ENCODE peak calls at places on chromosomes 3 and 15, in five cellular contexts. One of them, this sample, is unnamed.

GRCh38 chr3:120648290-120648689 is 33.7 kb downstream of the HGD start:
- DNase-seq in progenitor cell of endocrine pancreas: no peak
- DNase-seq in H9: no peak
- DNase-seq in fibroblast of pulmonary artery: no peak
- DNase-seq in endothelial cell: no peak
- DNase-seq in this sample: no peak

GRCh38 chr3:158057666-158058065 is 48.6 kb downstream of the SHOX2 start:
- DNase-seq in H9: no peak
- DNase-seq in endothelial cell: no peak
- DNase-seq in progenitor cell of endocrine pancreas: no peak
- DNase-seq in fibroblast of pulmonary artery: no peak
- DNase-seq in this sample: peak

GRCh38 chr3:9955067-9955502 is 2.9 kb upstream of the PRRT3 start:
- DNase-seq in fibroblast of pulmonary artery: peak
- DNase-seq in H9: peak
- DNase-seq in progenitor cell of endocrine pancreas: no peak
- DNase-seq in endothelial cell: no peak
- DNase-seq in this sample: no peak

GRCh38 chr15:87500240-87500639 is 756.3 kb downstream of the NTRK3 start:
- DNase-seq in endothelial cell: no peak
- DNase-seq in progenitor cell of endocrine pancreas: no peak
- DNase-seq in fibroblast of pulmonary artery: no peak
- DNase-seq in H9: peak
- DNase-seq in this sample: no peak

GRCh38 chr3:183508818-183509217 is 46.7 kb downstream of the KLHL6 start:
- DNase-seq in endothelial cell: no peak
- DNase-seq in H9: no peak
- DNase-seq in fibroblast of pulmonary artery: no peak
- DNase-seq in progenitor cell of endocrine pancreas: no peak
- DNase-seq in this sample: no peak

GRCh38 chr3:54122802-54123537 is 618 bp downstream of the CACNA2D3 start:
- DNase-seq in endothelial cell: no peak
- DNase-seq in H9: no peak
- DNase-seq in fibroblast of pulmonary artery: peak
- DNase-seq in progenitor cell of endocrine pancreas: no peak
- DNase-seq in this sample: no peak

GRCh38 chr3:64417816-64418215 is 192.6 kb upstream of the PRICKLE2 start:
- DNase-seq in progenitor cell of endocrine pancreas: no peak
- DNase-seq in endothelial cell: no peak
- DNase-seq in H9: no peak
- DNase-seq in fibroblast of pulmonary artery: peak
- DNase-seq in this sample: peak

GRCh38 chr15:84598993-84599392 is 1.8 kb upstream of the ZSCAN2 start:
- DNase-seq in fibroblast of pulmonary artery: peak
- DNase-seq in endothelial cell: peak
- DNase-seq in H9: peak
- DNase-seq in progenitor cell of endocrine pancreas: no peak
- DNase-seq in this sample: peak

GRCh38 chr15:35514759-35515158 is 31.2 kb downstream of the DPH6 start:
- DNase-seq in H9: no peak
- DNase-seq in endothelial cell: no peak
- DNase-seq in progenitor cell of endocrine pancreas: no peak
- DNase-seq in fibroblast of pulmonary artery: peak
- DNase-seq in this sample: no peak

GRCh38 chr15:37106490-37107001 is 6.2 kb upstream of the MEIS2 start:
- DNase-seq in H9: peak
- DNase-seq in endothelial cell: peak
- DNase-seq in progenitor cell of endocrine pancreas: no peak
- DNase-seq in fibroblast of pulmonary artery: peak
- DNase-seq in this sample: no peak
- TF ChIP-seq CTCF in H9: peak
- TF ChIP-seq CTCF in endothelial cell: peak
- TF ChIP-seq CTCF in progenitor cell of endocrine pancreas: peak
- TF ChIP-seq CTCF in fibroblast of pulmonary artery: peak
- TF ChIP-seq CTCF in this sample: no peak

DNA sequence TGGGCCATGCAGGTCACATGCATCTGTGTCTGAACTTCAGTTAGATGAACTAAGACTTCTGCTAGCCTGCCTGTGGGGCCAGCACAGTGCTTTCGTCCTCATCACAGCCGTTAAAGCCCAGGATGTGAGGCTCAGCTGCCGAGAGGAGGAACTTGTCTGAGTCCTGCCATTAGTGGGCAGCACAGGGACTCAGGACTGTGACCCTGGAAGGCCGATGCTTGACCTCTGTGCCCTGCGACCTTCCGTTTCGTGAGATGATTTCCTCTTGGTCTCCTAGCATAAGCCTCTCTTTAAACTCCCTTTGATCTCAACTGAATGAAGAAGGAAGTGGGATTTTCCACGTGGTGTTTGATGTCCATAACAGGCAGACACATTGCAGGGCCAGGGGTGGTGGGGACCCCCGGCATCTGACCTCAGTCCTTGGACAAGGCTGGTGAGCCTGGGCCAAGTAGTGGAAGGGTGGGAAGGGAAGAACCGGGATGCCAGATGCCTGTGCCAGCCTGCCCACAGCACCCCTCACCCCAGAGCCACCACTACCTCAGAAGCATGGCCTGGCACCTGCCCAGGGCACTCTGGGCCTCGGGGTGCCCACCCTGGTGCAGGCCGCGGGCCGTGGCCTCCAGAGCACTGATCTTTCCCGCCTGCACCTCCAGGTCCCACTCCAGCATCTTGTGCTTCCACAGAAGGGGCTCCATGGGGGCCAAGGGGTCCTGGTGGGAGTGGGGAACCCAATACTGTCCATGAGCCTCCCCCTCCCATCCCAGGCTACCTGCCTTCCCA is 21.6 kb downstream of the PLA2G4B start:
- DNase-seq in H9: no peak
- DNase-seq in progenitor cell of endocrine pancreas: no peak
- DNase-seq in fibroblast of pulmonary artery: no peak
- DNase-seq in endothelial cell: no peak
- DNase-seq in this sample: no peak
- TF ChIP-seq CTCF in H9: peak
- TF ChIP-seq CTCF in progenitor cell of endocrine pancreas: no peak
- TF ChIP-seq CTCF in fibroblast of pulmonary artery: peak
- TF ChIP-seq CTCF in endothelial cell: no peak
- TF ChIP-seq CTCF in this sample: no peak

DNA sequence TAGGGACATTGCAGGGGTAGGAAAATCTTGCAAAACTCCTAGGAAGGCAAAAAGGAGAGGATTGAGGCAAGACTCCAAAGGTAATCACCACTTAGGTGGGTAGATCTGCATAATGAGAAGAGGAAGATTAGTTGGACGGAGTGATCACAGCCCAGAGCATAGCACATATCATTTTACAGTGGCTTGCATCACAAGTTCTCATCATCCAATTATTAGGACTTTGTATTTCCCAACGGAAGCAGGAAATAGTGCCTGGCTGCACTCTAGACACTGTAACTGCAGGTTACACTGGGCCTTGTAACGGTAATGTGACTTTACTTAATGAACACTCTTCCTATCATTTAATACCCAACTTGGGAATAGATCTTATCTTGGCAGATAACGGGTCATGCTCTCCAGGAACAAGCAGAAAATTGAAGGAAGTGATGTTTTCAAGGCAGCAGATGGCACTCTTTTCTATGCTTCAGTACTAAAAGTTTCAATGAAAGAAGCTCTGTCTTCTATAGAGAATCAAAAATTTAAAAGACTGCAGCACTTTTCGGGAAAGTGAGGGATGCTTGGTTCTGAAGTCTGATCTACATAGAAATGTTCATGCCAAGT is 101.9 kb upstream of the KCNMB2 start:
- DNase-seq in fibroblast of pulmonary artery: peak
- DNase-seq in H9: no peak
- DNase-seq in progenitor cell of endocrine pancreas: no peak
- DNase-seq in endothelial cell: no peak
- DNase-seq in this sample: peak
- TF ChIP-seq CTCF in fibroblast of pulmonary artery: peak
- TF ChIP-seq CTCF in H9: peak
- TF ChIP-seq CTCF in progenitor cell of endocrine pancreas: peak
- TF ChIP-seq CTCF in endothelial cell: no peak
- TF ChIP-seq CTCF in this sample: peak

DNA sequence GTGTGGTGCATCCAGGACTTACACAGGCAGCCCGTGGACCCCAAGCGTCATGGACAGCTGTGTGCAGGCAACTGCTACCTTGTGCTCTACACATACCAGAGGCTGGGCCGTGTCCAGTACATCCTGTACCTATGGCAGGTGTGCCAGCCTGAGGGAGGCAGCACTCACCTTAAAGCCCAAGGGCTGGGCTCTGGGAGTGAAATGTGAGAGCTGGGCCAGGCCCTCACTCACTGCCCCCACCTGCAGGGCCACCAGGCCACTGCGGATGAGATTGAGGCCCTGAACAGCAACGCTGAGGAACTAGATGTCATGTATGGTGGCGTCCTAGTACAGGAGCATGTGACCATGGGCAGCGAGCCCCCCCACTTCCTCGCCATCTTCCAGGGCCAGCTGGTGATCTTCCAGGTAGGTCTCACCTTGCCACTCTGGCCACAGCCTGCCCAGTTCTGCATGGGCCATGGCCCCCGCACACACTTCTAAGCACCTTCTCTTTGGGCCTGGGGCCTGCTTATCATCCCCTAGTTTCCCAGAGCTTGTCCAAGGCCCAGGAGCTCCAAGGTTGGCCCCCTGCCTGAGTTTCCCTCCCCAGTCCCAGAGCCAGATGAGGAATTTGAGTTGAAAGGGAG is 11.0 kb downstream of the VILL start:
- DNase-seq in endothelial cell: no peak
- DNase-seq in progenitor cell of endocrine pancreas: no peak
- DNase-seq in H9: peak
- DNase-seq in fibroblast of pulmonary artery: no peak
- DNase-seq in this sample: peak
- TF ChIP-seq CTCF in endothelial cell: peak
- TF ChIP-seq CTCF in progenitor cell of endocrine pancreas: peak
- TF ChIP-seq CTCF in H9: peak
- TF ChIP-seq CTCF in fibroblast of pulmonary artery: peak
- TF ChIP-seq CTCF in this sample: no peak

GRCh38 chr3:14617508-14618023 is 34.0 kb upstream of the CCDC174 start:
- DNase-seq in fibroblast of pulmonary artery: no peak
- DNase-seq in endothelial cell: no peak
- DNase-seq in H9: no peak
- DNase-seq in progenitor cell of endocrine pancreas: no peak
- DNase-seq in this sample: no peak
- TF ChIP-seq CTCF in fibroblast of pulmonary artery: no peak
- TF ChIP-seq CTCF in endothelial cell: no peak
- TF ChIP-seq CTCF in H9: no peak
- TF ChIP-seq CTCF in progenitor cell of endocrine pancreas: no peak
- TF ChIP-seq CTCF in this sample: no peak

DNA sequence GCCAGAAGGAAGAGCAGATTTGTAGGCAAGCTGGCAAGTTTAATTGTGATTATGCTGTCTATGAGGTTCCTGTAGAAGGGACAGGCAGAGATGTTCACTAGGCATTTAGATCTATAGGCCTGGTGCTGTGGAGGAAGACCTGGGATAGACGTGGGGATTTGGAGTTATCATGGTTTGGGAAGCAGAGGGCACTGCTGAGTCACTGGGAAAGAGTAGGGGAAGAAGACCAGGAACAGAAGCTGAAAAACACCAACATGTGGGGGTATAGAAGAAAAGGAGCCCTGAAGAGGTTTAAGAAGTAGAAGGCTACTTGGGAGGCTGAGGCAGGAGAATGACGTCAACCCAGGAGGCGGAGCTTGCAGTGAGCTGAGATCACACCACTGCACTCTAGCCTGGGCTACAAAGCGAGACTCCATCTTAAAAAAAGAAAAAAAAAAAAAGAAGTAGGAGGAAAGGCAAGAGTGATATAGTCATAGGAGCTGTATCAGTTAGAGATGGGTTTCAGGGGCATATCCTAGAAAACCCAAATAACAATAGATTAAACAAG is 19.3 kb downstream of the GRK7 start:
- DNase-seq in progenitor cell of endocrine pancreas: no peak
- DNase-seq in fibroblast of pulmonary artery: peak
- DNase-seq in endothelial cell: no peak
- DNase-seq in H9: no peak
- DNase-seq in this sample: peak
- TF ChIP-seq CTCF in progenitor cell of endocrine pancreas: no peak
- TF ChIP-seq CTCF in fibroblast of pulmonary artery: peak
- TF ChIP-seq CTCF in endothelial cell: no peak
- TF ChIP-seq CTCF in H9: peak
- TF ChIP-seq CTCF in this sample: peak